ENCODE peak calls at places on chromosomes 16 and 17, in seven cellular contexts. T, O, D, F, P, S and L are unnamed samples.

GRCh38 chr16:89958068-89958467 is 9.5 kb downstream of the DEF8 start:
- DNase-seq in T (no peak), S (no peak), D (peak), O (no peak), F (peak), P (no peak), L (peak)

GRCh38 chr17:42340691-42341127 is 47.5 kb downstream of the STAT3 start:
- DNase-seq in P (no peak), S (no peak), O (no peak), T (no peak), D (no peak), F (no peak), L (no peak)

GRCh38 chr17:17664073-17664470 is 17.2 kb upstream of the RAI1 start:
- DNase-seq in O (no peak), F (no peak), S (no peak), P (no peak), D (no peak), T (no peak), L (no peak)

GRCh38 chr16:76277099-76278030 is at the start of gene CNTNAP4:
- DNase-seq in O (no peak), F (no peak), P (no peak), T (no peak), S (no peak), D (peak), L (no peak)

GRCh38 chr17:10775058-10775457 is 28.8 kb downstream of the TMEM238L start:
- DNase-seq in S (no peak), P (no peak), F (no peak), O (no peak), D (no peak), T (no peak), L (no peak)

GRCh38 chr16:1786242-1787055 is 3.7 kb downstream of the NUBP2 start:
- DNase-seq in T (no peak), S (no peak), D (no peak), F (no peak), P (no peak), O (no peak), L (peak)

GRCh38 chr17:56891751-56892150 is 22.1 kb downstream of the TRIM25 start:
- DNase-seq in D (no peak), T (no peak), F (no peak), P (no peak), S (peak), O (no peak), L (peak)

GRCh38 chr17:39244016-39244599 is 18.4 kb upstream of the STAC2 start:
- DNase-seq in T (no peak), D (no peak), S (no peak), P (no peak), O (no peak), F (no peak), L (no peak)

GRCh38 chr16:2339521-2340484 is 725 bp downstream of the ABCA3 start:
- DNase-seq in F (no peak), O (peak), D (peak), P (peak), T (no peak), S (peak), L (peak)

GRCh38 chr16:53504161-53504663 is 1.2 kb upstream of the AKTIP start:
- DNase-seq in D (peak), T (no peak), P (no peak), S (no peak), O (peak), F (peak), L (peak)

GRCh38 chr16:73976661-73977060 is 320.0 kb upstream of the PSMD7 start:
- DNase-seq in F (no peak), P (no peak), D (no peak), O (no peak), S (no peak), T (no peak), L (no peak)

GRCh38 chr17:35774499-35774898 is 13.8 kb downstream of the C17orf50 start:
- DNase-seq in P (no peak), D (no peak), F (peak), S (no peak), T (no peak), O (no peak), L (no peak)

GRCh38 chr17:5122586-5123342 is 6.9 kb downstream of the USP6 start:
- DNase-seq in F (peak), T (no peak), D (peak), S (no peak), P (peak), O (no peak), L (no peak)

GRCh38 chr16:17404903-17405691 is 65.7 kb downstream of the XYLT1 start:
- DNase-seq in F (peak), D (peak), T (no peak), P (no peak), O (peak), S (no peak), L (peak)

GRCh38 chr16:57355898-57356414 is 2.6 kb upstream of the CCL22 start:
- DNase-seq in S (no peak), P (no peak), D (no peak), T (no peak), F (no peak), O (no peak), L (no peak)

GRCh38 chr17:41540921-41541625 is 13.0 kb upstream of the KRT19 start:
- DNase-seq in S (no peak), F (no peak), T (no peak), O (peak), D (no peak), P (no peak), L (no peak)

GRCh38 chr16:27446721-27447120 is 44.7 kb downstream of the IL21R start:
- DNase-seq in P (no peak), T (no peak), D (no peak), O (no peak), F (no peak), S (peak), L (no peak)

GRCh38 chr17:29567362-29568330 is 809 bp upstream of the ABHD15 start:
- DNase-seq in O (peak), P (peak), T (no peak), F (no peak), S (peak), D (peak), L (peak)

GRCh38 chr16:85168732-85169256 is 56.5 kb upstream of the CIBAR2 start:
- DNase-seq in O (no peak), T (no peak), S (peak), D (peak), F (peak), P (peak), L (peak)

GRCh38 chr17:5758651-5759050 is 174.3 kb upstream of the NLRP1 start:
- DNase-seq in T (no peak), F (peak), O (peak), D (no peak), P (no peak), S (peak), L (no peak)

GRCh38 chr17:65433592-65433991 is 127.9 kb downstream of the AXIN2 start:
- DNase-seq in F (peak), D (no peak), P (no peak), T (no peak), O (no peak), S (no peak), L (no peak)

GRCh38 chr16:24257965-24258364 is 1.8 kb downstream of the CACNG3 start:
- DNase-seq in T (no peak), P (no peak), S (no peak), F (no peak), D (no peak), O (no peak), L (no peak)

GRCh38 chr17:78132086-78132676 is 1.6 kb downstream of the TMC8 start:
- DNase-seq in F (no peak), P (peak), T (no peak), D (no peak), S (peak), O (no peak), L (no peak)

GRCh38 chr16:67661101-67661661 is 421 bp downstream of the PARD6A start:
- DNase-seq in P (no peak), O (peak), D (no peak), S (peak), F (peak), T (no peak), L (no peak)

GRCh38 chr17:82416264-82416663 is 1.9 kb upstream of the HEXD start:
- DNase-seq in F (no peak), S (no peak), O (no peak), P (no peak), D (no peak), T (no peak), L (no peak)

GRCh38 chr17:19260958-19261357 is 23.8 kb downstream of the EPN2 start:
- DNase-seq in D (no peak), S (no peak), P (no peak), O (peak), T (no peak), F (no peak), L (no peak)

GRCh38 chr17:1040216-1040600 is 43.3 kb downstream of the TIMM22 start:
- DNase-seq in F (no peak), S (no peak), T (no peak), D (peak), P (no peak), O (no peak), L (no peak)

GRCh38 chr17:57440522-57441269 is 184.4 kb downstream of the MSI2 start:
- DNase-seq in P (peak), D (peak), S (peak), T (no peak), O (peak), F (peak), L (peak)

GRCh38 chr16:47058295-47059086 is 85.0 kb upstream of the DNAJA2 start:
- DNase-seq in D (no peak), P (no peak), O (no peak), T (no peak), S (no peak), F (peak), L (no peak)

GRCh38 chr16:19696312-19696711 is 21.7 kb downstream of the KNOP1 start:
- DNase-seq in O (peak), F (peak), T (peak), D (no peak), S (no peak), P (no peak), L (peak)

GRCh38 chr17:45646288-45646988 is 137.7 kb upstream of the CRHR1 start:
- DNase-seq in P (no peak), F (no peak), O (no peak), D (no peak), S (no peak), T (no peak), L (no peak)

GRCh38 chr16:80806957-80807356 is 2.6 kb upstream of the CDYL2 start:
- DNase-seq in F (peak), P (no peak), S (no peak), D (no peak), T (peak), O (peak), L (no peak)

GRCh38 chr16:61413026-61413425 is 623.2 kb downstream of the CDH8 start:
- DNase-seq in S (no peak), F (no peak), D (peak), O (no peak), T (no peak), P (no peak), L (no peak)

GRCh38 chr17:32774286-32775084 is 102.4 kb downstream of the MYO1D start:
- DNase-seq in P (no peak), D (no peak), S (no peak), O (no peak), F (no peak), T (no peak), L (no peak)

GRCh38 chr16:15973997-15974396 is 24.6 kb downstream of the ABCC1 start:
- DNase-seq in P (no peak), D (no peak), F (no peak), T (no peak), S (no peak), O (no peak), L (no peak)

GRCh38 chr16:3878610-3879009 is 1.9 kb downstream of the CREBBP start:
- DNase-seq in O (no peak), F (peak), P (no peak), T (no peak), S (no peak), D (no peak), L (no peak)

GRCh38 chr16:84504420-84505248 is at the start of gene MEAK7:
- DNase-seq in P (peak), F (peak), D (peak), T (peak), O (peak), S (peak), L (peak)

GRCh38 chr17:41773190-41773588 is 13.3 kb downstream of the JUP start:
- DNase-seq in T (peak), O (peak), P (no peak), S (no peak), D (no peak), F (peak), L (peak)

GRCh38 chr17:58192612-58193011 is at the start of gene EPX:
- DNase-seq in F (no peak), O (no peak), S (no peak), D (no peak), T (no peak), P (no peak), L (no peak)